ENCODE peak calls at places on chromosomes 13 and 19, in five cellular contexts. L is HL-60, B is GM12878, R is H1, W is Panc1. C is an unnamed sample.

GRCh38 chr13:18965347-18965855 is 216.2 kb downstream of the TUBA3C start:
- DNase-seq in L (no peak), B (no peak), R (no peak), W (no peak), C (peak; percentile 83)

GRCh38 chr13:68078874-68079273 is 848.7 kb upstream of the PCDH9 start:
- DNase-seq in L (no peak), B (no peak), R (no peak), W (no peak), C (no peak)

GRCh38 chr19:47714339-47714738 is 1.1 kb downstream of the EHD2 start:
- DNase-seq in L (no peak), B (no peak), R (no peak), W (no peak), C (no peak)

GRCh38 chr19:14127929-14128509 is 8.4 kb downstream of the ASF1B start:
- DNase-seq in L (peak; percentile 57), B (peak; percentile 49), R (no peak), W (no peak), C (no peak)

GRCh38 chr19:23817519-23817918 is 58.8 kb upstream of the ZNF681 start:
- DNase-seq in L (peak; percentile 28), B (no peak), R (peak; percentile 46), W (no peak), C (no peak)

GRCh38 chr19:5093297-5093858 is 124.5 kb downstream of the KDM4B start:
- DNase-seq in L (no peak), B (no peak), R (no peak), W (no peak), C (no peak)

GRCh38 chr13:34172048-34172447 is 354.1 kb downstream of the RFC3 start:
- DNase-seq in L (no peak), B (no peak), R (no peak), W (no peak), C (no peak)

GRCh38 chr19:39158646-39159260 is 33.2 kb downstream of the PAK4 start:
- DNase-seq in L (no peak), B (no peak), R (no peak), W (no peak), C (no peak)

GRCh38 chr13:51291341-51291740 is 48.1 kb upstream of the SERPINE3 start:
- DNase-seq in L (no peak), B (no peak), R (peak; percentile 29), W (no peak), C (no peak)
- TF ChIP-seq POLR2AphosphoS5 in L (no peak), B (no peak), R (no peak), W (no peak), C (no peak)

GRCh38 chr19:12649941-12650340 is 16.6 kb downstream of the MAN2B1 start:
- DNase-seq in L (no peak), B (no peak), R (no peak), W (no peak), C (no peak)

GRCh38 chr19:12647490-12648071 is 19.0 kb downstream of the MAN2B1 start:
- DNase-seq in L (no peak), B (no peak), R (peak; percentile 86), W (no peak), C (no peak)

GRCh38 chr19:12647047-12647446 is 19.5 kb downstream of the MAN2B1 start:
- DNase-seq in L (no peak), B (no peak), R (no peak), W (no peak), C (no peak)

GRCh38 chr19:12646551-12646950 is 20.0 kb downstream of the MAN2B1 start:
- DNase-seq in L (no peak), B (no peak), R (no peak), W (no peak), C (no peak)

GRCh38 chr19:12648088-12648487 is 18.5 kb downstream of the MAN2B1 start:
- DNase-seq in L (no peak), B (no peak), R (no peak), W (no peak), C (no peak)
- TF ChIP-seq CTCF in L (no peak), B (no peak), R (peak; percentile 48), W (peak; percentile 44), C (peak; percentile 22)

DNA sequence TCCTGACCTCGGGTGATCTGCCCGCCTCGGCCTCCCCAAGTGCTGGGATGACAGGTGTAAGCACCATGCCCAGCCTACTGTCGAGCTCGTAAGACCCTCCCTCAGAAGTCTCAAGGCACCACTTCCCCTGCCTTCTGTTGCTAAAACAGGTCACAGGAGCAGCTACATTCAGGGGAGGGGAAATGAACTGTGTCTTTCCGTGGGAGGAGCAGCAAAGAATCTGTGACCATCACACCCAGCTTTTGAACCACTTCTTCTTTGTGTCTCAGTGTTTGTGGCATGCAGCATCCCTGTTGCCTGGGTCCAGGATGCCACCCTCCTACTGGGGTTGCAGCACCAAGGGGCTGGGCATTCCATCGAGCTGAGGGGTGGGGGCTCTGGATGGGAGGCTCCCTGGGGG is 7.7 kb upstream of the CSNK1G2 start:
- DNase-seq in L (peak; percentile 14), B (no peak), R (no peak), W (no peak), C (no peak)
- TF ChIP-seq POLR2AphosphoS5 in L (no peak), B (no peak), R (no peak), W (no peak), C (no peak)

GRCh38 chr13:39672378-39673132 is 17.1 kb downstream of the COG6 start:
- DNase-seq in L (no peak), B (no peak), R (no peak), W (no peak), C (no peak)

GRCh38 chr13:39675904-39676303 is 20.4 kb downstream of the COG6 start:
- DNase-seq in L (no peak), B (no peak), R (no peak), W (no peak), C (no peak)

GRCh38 chr13:39682310-39682709 is 26.8 kb downstream of the COG6 start:
- DNase-seq in L (no peak), B (no peak), R (no peak), W (no peak), C (no peak)

DNA sequence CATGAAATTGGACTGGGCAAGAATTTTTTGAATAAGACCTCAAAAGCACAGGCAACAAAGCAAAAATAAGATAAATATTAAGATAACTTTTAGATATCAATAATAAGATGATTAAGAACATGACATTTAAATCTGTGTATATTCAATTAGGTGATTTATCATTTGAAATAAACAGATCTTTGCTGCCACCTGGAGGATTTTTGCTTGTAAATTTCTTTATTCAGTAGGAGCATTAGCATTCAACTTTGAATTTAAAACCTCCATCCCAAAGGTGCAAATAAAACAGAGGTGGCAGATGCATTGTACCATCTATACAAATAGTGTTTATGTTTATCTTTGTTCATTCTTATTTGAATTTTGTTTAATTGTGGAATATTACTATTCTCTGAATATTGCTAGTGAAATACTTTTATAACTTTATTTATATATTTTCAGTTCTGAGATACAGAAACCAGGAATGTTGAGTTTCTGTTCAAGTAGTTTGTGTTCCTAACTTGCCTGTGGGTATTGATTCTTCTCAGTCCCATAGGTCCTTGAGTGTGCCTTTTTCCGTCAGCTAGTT is 20.9 kb downstream of the COG6 start:
- DNase-seq in L (peak; percentile 36), B (no peak), R (no peak), W (no peak), C (no peak)
- TF ChIP-seq CTCF in L (no peak), B (peak; percentile 21), R (no peak), W (peak; percentile 46), C (peak; percentile 39)

DNA sequence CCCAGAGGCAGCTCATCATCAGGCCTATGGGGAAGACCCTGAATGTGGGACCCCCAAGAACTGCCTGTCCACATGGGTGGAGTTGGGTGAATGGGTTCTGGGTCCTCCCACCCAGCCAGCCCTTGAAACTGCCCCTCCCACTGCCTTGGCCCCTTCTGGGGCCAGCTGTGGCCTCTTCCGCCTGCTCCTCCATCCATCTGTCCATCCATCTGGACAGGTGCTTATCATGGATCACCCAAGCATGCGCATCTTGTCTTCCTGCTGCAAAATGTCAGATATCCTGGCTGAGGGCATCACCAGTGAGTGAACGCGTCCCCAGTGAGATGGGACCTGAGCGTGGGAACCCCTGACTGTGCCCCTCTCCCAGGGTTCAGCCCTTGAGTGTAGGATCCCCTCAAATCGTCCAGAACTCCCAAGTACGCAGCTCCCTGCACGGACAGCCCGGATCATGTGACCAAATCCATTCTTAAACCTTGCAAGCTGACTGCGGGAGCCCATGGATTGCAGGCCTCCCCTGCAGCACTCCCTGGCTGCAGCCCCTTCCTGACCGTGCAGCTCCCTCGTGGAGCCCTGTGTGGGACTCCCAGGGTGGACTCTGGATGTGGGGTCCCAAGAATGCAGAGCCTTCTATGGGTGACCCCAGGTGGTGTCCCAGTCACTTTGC is 2.0 kb downstream of the STXBP2 start:
- DNase-seq in L (no peak), B (no peak), R (no peak), W (no peak), C (no peak)
- TF ChIP-seq POLR2AphosphoS5 in L (no peak), B (no peak), R (no peak), W (no peak), C (no peak)

GRCh38 chr13:71977028-71977427 is 110.0 kb upstream of the DACH1 start:
- DNase-seq in L (no peak), B (no peak), R (no peak), W (no peak), C (no peak)

DNA sequence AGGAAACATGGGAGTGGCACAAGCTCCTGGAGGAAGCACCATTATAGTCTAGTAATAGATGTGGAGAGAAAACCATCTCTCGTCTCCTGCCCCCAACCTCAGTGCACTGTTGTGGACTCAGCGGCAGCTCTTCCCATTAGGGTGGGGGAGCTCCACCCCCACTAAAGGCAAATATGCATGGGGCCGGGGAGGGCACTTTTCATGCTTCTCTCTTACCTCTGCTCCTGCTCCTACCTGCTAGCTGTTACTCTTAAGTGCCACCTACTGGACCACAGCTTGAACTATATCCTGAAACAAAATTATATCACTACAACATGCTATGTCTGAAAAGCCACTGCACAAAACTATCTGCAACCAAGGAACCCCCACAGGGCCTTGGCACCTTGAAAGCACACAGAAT is 112.6 kb upstream of the DACH1 start:
- DNase-seq in L (peak; percentile 14), B (no peak), R (peak; percentile 49), W (no peak), C (no peak)
- TF ChIP-seq CTCF in L (no peak), B (peak; percentile 40), R (peak; percentile 52), W (peak; percentile 5), C (no peak)

GRCh38 chr13:49248433-49249002 is 793 bp downstream of the CDADC1 start:
- DNase-seq in L (peak; percentile 88), B (no peak), R (peak; percentile 46), W (no peak), C (no peak)
- TF ChIP-seq POLR2AphosphoS5 in L (no peak), B (no peak), R (no peak), W (no peak), C (no peak)

GRCh38 chr13:41458939-41459753 is 1.8 kb downstream of the RGCC start:
- DNase-seq in L (peak; percentile 93), B (no peak), R (peak; percentile 59), W (no peak), C (no peak)
- TF ChIP-seq CTCF in L (peak; percentile 96), B (peak; percentile 86), R (peak; percentile 87), W (peak; percentile 89), C (peak; percentile 57)